ENCODE peak calls at places on chromosome 20, in ten cellular contexts. One of them, this sample, is unnamed.

GRCh38 chr20:61908057-61909026 is 157.3 kb downstream of the TAF4 start:
- DNase-seq in DND-41: no peak
- DNase-seq in Karpas-422: no peak
- DNase-seq in testis: no peak
- DNase-seq in substantia nigra: no peak
- DNase-seq in ascending aorta: no peak
- DNase-seq in mesendoderm: no peak
- DNase-seq in small intestine: no peak
- DNase-seq in hepatocyte: no peak
- DNase-seq in A549: no peak
- DNase-seq in this sample: no peak

GRCh38 chr20:14959506-14960493 is 622.4 kb upstream of the FLRT3 start:
- DNase-seq in DND-41: no peak
- DNase-seq in Karpas-422: no peak
- DNase-seq in testis: no peak
- DNase-seq in substantia nigra: no peak
- DNase-seq in ascending aorta: no peak
- DNase-seq in mesendoderm: no peak
- DNase-seq in small intestine: no peak
- DNase-seq in hepatocyte: no peak
- DNase-seq in A549: peak
- DNase-seq in this sample: peak

GRCh38 chr20:61570796-61571195 is 318.7 kb downstream of the CDH4 start:
- DNase-seq in DND-41: no peak
- DNase-seq in Karpas-422: no peak
- DNase-seq in testis: no peak
- DNase-seq in substantia nigra: no peak
- DNase-seq in ascending aorta: no peak
- DNase-seq in mesendoderm: no peak
- DNase-seq in small intestine: no peak
- DNase-seq in hepatocyte: no peak
- DNase-seq in A549: no peak
- DNase-seq in this sample: no peak

GRCh38 chr20:38894091-38894847 is 31.9 kb upstream of the FAM83D start:
- DNase-seq in DND-41: no peak
- DNase-seq in Karpas-422: no peak
- DNase-seq in testis: no peak
- DNase-seq in substantia nigra: no peak
- DNase-seq in ascending aorta: no peak
- DNase-seq in mesendoderm: no peak
- DNase-seq in small intestine: no peak
- DNase-seq in hepatocyte: no peak
- DNase-seq in A549: peak
- DNase-seq in this sample: no peak

GRCh38 chr20:47318596-47319516 is 37.6 kb downstream of the ZMYND8 start:
- DNase-seq in DND-41: no peak
- DNase-seq in Karpas-422: no peak
- DNase-seq in testis: peak
- DNase-seq in substantia nigra: peak
- DNase-seq in ascending aorta: peak
- DNase-seq in mesendoderm: peak
- DNase-seq in small intestine: peak
- DNase-seq in hepatocyte: peak
- DNase-seq in A549: peak
- DNase-seq in this sample: no peak

GRCh38 chr20:46190796-46191540 is 72.9 kb downstream of the CD40 start:
- DNase-seq in DND-41: no peak
- DNase-seq in Karpas-422: no peak
- DNase-seq in testis: no peak
- DNase-seq in substantia nigra: no peak
- DNase-seq in ascending aorta: no peak
- DNase-seq in mesendoderm: no peak
- DNase-seq in small intestine: no peak
- DNase-seq in hepatocyte: no peak
- DNase-seq in A549: no peak
- DNase-seq in this sample: no peak

GRCh38 chr20:61925555-61926252 is 140.0 kb downstream of the TAF4 start:
- DNase-seq in DND-41: no peak
- DNase-seq in Karpas-422: no peak
- DNase-seq in testis: no peak
- DNase-seq in substantia nigra: no peak
- DNase-seq in ascending aorta: no peak
- DNase-seq in mesendoderm: no peak
- DNase-seq in small intestine: no peak
- DNase-seq in hepatocyte: no peak
- DNase-seq in A549: no peak
- DNase-seq in this sample: no peak

GRCh38 chr20:36519944-36520343 is 21.4 kb upstream of the MYL9 start:
- DNase-seq in DND-41: no peak
- DNase-seq in Karpas-422: no peak
- DNase-seq in testis: no peak
- DNase-seq in substantia nigra: no peak
- DNase-seq in ascending aorta: peak
- DNase-seq in mesendoderm: no peak
- DNase-seq in small intestine: no peak
- DNase-seq in hepatocyte: no peak
- DNase-seq in A549: no peak
- DNase-seq in this sample: no peak

GRCh38 chr20:47765715-47766594 is 19.3 kb downstream of the SULF2 start:
- DNase-seq in DND-41: no peak
- DNase-seq in Karpas-422: no peak
- DNase-seq in testis: no peak
- DNase-seq in substantia nigra: no peak
- DNase-seq in ascending aorta: no peak
- DNase-seq in mesendoderm: peak
- DNase-seq in small intestine: no peak
- DNase-seq in hepatocyte: no peak
- DNase-seq in A549: peak
- DNase-seq in this sample: no peak

GRCh38 chr20:58086763-58087566 is 141.5 kb downstream of the ANKRD60 start:
- DNase-seq in DND-41: peak
- DNase-seq in Karpas-422: peak
- DNase-seq in testis: peak
- DNase-seq in substantia nigra: peak
- DNase-seq in ascending aorta: peak
- DNase-seq in mesendoderm: peak
- DNase-seq in small intestine: peak
- DNase-seq in hepatocyte: peak
- DNase-seq in A549: peak
- DNase-seq in this sample: no peak

GRCh38 chr20:13325796-13326340 is 104.8 kb downstream of the ISM1 start:
- DNase-seq in DND-41: no peak
- DNase-seq in Karpas-422: no peak
- DNase-seq in testis: no peak
- DNase-seq in substantia nigra: no peak
- DNase-seq in ascending aorta: no peak
- DNase-seq in mesendoderm: no peak
- DNase-seq in small intestine: no peak
- DNase-seq in hepatocyte: no peak
- DNase-seq in A549: no peak
- DNase-seq in this sample: no peak

GRCh38 chr20:55239269-55239668 is 763.9 kb downstream of the DOK5 start:
- DNase-seq in DND-41: no peak
- DNase-seq in Karpas-422: no peak
- DNase-seq in testis: no peak
- DNase-seq in substantia nigra: no peak
- DNase-seq in ascending aorta: no peak
- DNase-seq in mesendoderm: no peak
- DNase-seq in small intestine: no peak
- DNase-seq in hepatocyte: no peak
- DNase-seq in A549: no peak
- DNase-seq in this sample: no peak

GRCh38 chr20:21352703-21353102 is 44.6 kb downstream of the NKX2-4 start:
- DNase-seq in DND-41: no peak
- DNase-seq in Karpas-422: no peak
- DNase-seq in testis: no peak
- DNase-seq in substantia nigra: no peak
- DNase-seq in ascending aorta: no peak
- DNase-seq in mesendoderm: no peak
- DNase-seq in small intestine: no peak
- DNase-seq in hepatocyte: no peak
- DNase-seq in A549: no peak
- DNase-seq in this sample: no peak

DNA sequence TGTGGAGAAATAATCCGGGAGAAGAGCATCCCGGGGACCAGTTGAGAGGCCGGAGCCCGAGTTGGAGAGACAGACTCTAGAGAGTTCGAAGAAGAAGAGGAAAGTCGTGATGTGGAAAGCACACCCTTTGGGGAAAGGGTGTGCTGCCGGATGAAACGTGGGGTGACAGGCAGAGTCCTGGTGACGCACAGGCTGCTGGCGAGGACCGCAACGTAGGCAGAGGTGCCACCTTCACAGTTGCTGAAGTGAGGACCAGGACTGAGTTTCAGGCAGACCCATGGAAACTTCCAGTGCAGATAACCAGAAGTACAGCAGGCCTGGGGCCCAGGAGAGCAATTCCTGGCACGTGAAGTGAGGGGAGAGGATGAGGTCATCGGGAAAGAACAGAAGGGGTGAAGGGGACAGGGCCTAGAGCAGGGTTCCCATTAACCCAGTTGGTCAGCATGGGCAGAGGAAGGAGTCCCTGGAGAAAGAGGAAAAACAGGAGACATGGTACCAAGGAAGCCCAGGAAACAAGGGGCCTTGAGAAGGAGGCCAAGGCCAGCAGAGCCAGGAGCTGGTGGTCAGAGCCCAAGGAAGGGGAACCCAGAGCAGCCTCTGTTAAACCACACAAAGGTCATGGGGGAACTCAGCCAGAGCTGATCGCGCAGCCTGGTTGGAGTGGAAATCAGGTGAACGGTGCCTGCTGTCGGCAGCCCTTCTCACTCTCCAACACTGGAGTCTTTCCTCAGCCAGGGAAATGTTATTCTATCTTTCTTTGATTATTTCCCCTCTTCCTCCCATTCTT is 84.1 kb downstream of the PRND start:
- DNase-seq in DND-41: no peak
- DNase-seq in Karpas-422: no peak
- DNase-seq in testis: no peak
- DNase-seq in substantia nigra: no peak
- DNase-seq in ascending aorta: no peak
- DNase-seq in mesendoderm: peak
- DNase-seq in small intestine: no peak
- DNase-seq in hepatocyte: no peak
- DNase-seq in A549: no peak
- DNase-seq in this sample: no peak
- H3K27ac ChIP-seq in DND-41: no peak
- H3K27ac ChIP-seq in Karpas-422: no peak
- H3K27ac ChIP-seq in testis: peak
- H3K27ac ChIP-seq in substantia nigra: peak
- H3K27ac ChIP-seq in ascending aorta: peak
- H3K27ac ChIP-seq in mesendoderm: no peak
- H3K27ac ChIP-seq in small intestine: no peak
- H3K27ac ChIP-seq in hepatocyte: no peak
- H3K27ac ChIP-seq in A549: no peak
- H3K27ac ChIP-seq in this sample: no peak

GRCh38 chr20:41175727-41176330 is 38.5 kb downstream of the PLCG1 start:
- DNase-seq in DND-41: no peak
- DNase-seq in Karpas-422: no peak
- DNase-seq in testis: peak
- DNase-seq in substantia nigra: no peak
- DNase-seq in ascending aorta: no peak
- DNase-seq in mesendoderm: no peak
- DNase-seq in small intestine: no peak
- DNase-seq in hepatocyte: no peak
- DNase-seq in A549: no peak
- DNase-seq in this sample: no peak
- H3K27ac ChIP-seq in DND-41: no peak
- H3K27ac ChIP-seq in Karpas-422: no peak
- H3K27ac ChIP-seq in testis: peak
- H3K27ac ChIP-seq in substantia nigra: peak
- H3K27ac ChIP-seq in ascending aorta: peak
- H3K27ac ChIP-seq in mesendoderm: no peak
- H3K27ac ChIP-seq in small intestine: no peak
- H3K27ac ChIP-seq in hepatocyte: no peak
- H3K27ac ChIP-seq in A549: no peak
- H3K27ac ChIP-seq in this sample: no peak

GRCh38 chr20:50813801-50814200 is 18.9 kb downstream of the BCAS4 start:
- DNase-seq in DND-41: no peak
- DNase-seq in Karpas-422: peak
- DNase-seq in testis: no peak
- DNase-seq in substantia nigra: no peak
- DNase-seq in ascending aorta: no peak
- DNase-seq in mesendoderm: no peak
- DNase-seq in small intestine: no peak
- DNase-seq in hepatocyte: no peak
- DNase-seq in A549: no peak
- DNase-seq in this sample: no peak
- H3K27ac ChIP-seq in DND-41: no peak
- H3K27ac ChIP-seq in Karpas-422: peak
- H3K27ac ChIP-seq in testis: no peak
- H3K27ac ChIP-seq in substantia nigra: no peak
- H3K27ac ChIP-seq in ascending aorta: no peak
- H3K27ac ChIP-seq in mesendoderm: no peak
- H3K27ac ChIP-seq in small intestine: no peak
- H3K27ac ChIP-seq in hepatocyte: no peak
- H3K27ac ChIP-seq in A549: no peak
- H3K27ac ChIP-seq in this sample: no peak

GRCh38 chr20:3804254-3804751 is 8.2 kb downstream of the CDC25B start:
- DNase-seq in DND-41: no peak
- DNase-seq in Karpas-422: no peak
- DNase-seq in testis: no peak
- DNase-seq in substantia nigra: no peak
- DNase-seq in ascending aorta: no peak
- DNase-seq in mesendoderm: no peak
- DNase-seq in small intestine: no peak
- DNase-seq in hepatocyte: no peak
- DNase-seq in A549: no peak
- DNase-seq in this sample: no peak
- H3K27ac ChIP-seq in DND-41: no peak
- H3K27ac ChIP-seq in Karpas-422: no peak
- H3K27ac ChIP-seq in testis: no peak
- H3K27ac ChIP-seq in substantia nigra: peak
- H3K27ac ChIP-seq in ascending aorta: no peak
- H3K27ac ChIP-seq in mesendoderm: no peak
- H3K27ac ChIP-seq in small intestine: no peak
- H3K27ac ChIP-seq in hepatocyte: no peak
- H3K27ac ChIP-seq in A549: peak
- H3K27ac ChIP-seq in this sample: no peak

GRCh38 chr20:10521836-10522235 is 86.7 kb downstream of the SLX4IP start:
- DNase-seq in DND-41: no peak
- DNase-seq in Karpas-422: no peak
- DNase-seq in testis: no peak
- DNase-seq in substantia nigra: no peak
- DNase-seq in ascending aorta: no peak
- DNase-seq in mesendoderm: no peak
- DNase-seq in small intestine: no peak
- DNase-seq in hepatocyte: no peak
- DNase-seq in A549: no peak
- DNase-seq in this sample: no peak
- H3K27ac ChIP-seq in DND-41: no peak
- H3K27ac ChIP-seq in Karpas-422: no peak
- H3K27ac ChIP-seq in testis: no peak
- H3K27ac ChIP-seq in substantia nigra: no peak
- H3K27ac ChIP-seq in ascending aorta: no peak
- H3K27ac ChIP-seq in mesendoderm: no peak
- H3K27ac ChIP-seq in small intestine: no peak
- H3K27ac ChIP-seq in hepatocyte: peak
- H3K27ac ChIP-seq in A549: peak
- H3K27ac ChIP-seq in this sample: no peak